ENCODE peak calls at places on chromosomes 3 and 15, in eight cellular contexts. F is spleen, Z is A549, C is heart left ventricle, R is uterus, O is right lobe of liver, G is transverse colon, E is adrenal gland. X is an unnamed sample.
A peak's percentile ranks its signal among the peaks of the same experiment; 100 is the strongest.

GRCh38 chr3:153338487-153338886 is 176.5 kb downstream of the RAP2B start:
- DNase-seq in F (no peak), Z (no peak), C (no peak), R (no peak), O (no peak), G (no peak), E (no peak), X (no peak)

GRCh38 chr15:80550219-80550909 is 144.7 kb upstream of the ABHD17C start:
- DNase-seq in F (no peak), Z (peak; percentile 32), C (no peak), R (no peak), O (no peak), G (no peak), E (no peak), X (no peak)

GRCh38 chr3:64932666-64933342 is 245.0 kb upstream of the ADAMTS9 start:
- DNase-seq in F (no peak), Z (no peak), C (no peak), R (no peak), O (no peak), G (no peak), E (no peak), X (no peak)

GRCh38 chr3:182405752-182406151 is 387.6 kb upstream of the ATP11B start:
- DNase-seq in F (no peak), Z (no peak), C (no peak), R (no peak), O (no peak), G (no peak), E (no peak), X (no peak)

GRCh38 chr3:74054566-74054965 is 429.8 kb upstream of the PDZRN3 start:
- DNase-seq in F (no peak), Z (no peak), C (no peak), R (no peak), O (no peak), G (no peak), E (no peak), X (no peak)

GRCh38 chr3:77902675-77903074 is 862.8 kb downstream of the ROBO2 start:
- DNase-seq in F (no peak), Z (no peak), C (no peak), R (no peak), O (no peak), G (no peak), E (no peak), X (no peak)

GRCh38 chr3:140532793-140533330 is 145.0 kb upstream of the TRIM42 start:
- DNase-seq in F (no peak), Z (no peak), C (no peak), R (no peak), O (no peak), G (no peak), E (no peak), X (no peak)

GRCh38 chr3:111858641-111859040 is 424 bp upstream of the PHLDB2 start:
- DNase-seq in F (no peak), Z (no peak), C (no peak), R (no peak), O (no peak), G (no peak), E (no peak), X (no peak)

GRCh38 chr3:195769551-195769950 is 42.2 kb downstream of the MUC4 start:
- DNase-seq in F (peak; percentile 20), Z (no peak), C (no peak), R (peak; percentile 3), O (peak; percentile 26), G (no peak), E (no peak), X (no peak)

GRCh38 chr3:58013099-58013498 is 4.9 kb downstream of the FLNB start:
- DNase-seq in F (no peak), Z (no peak), C (no peak), R (no peak), O (no peak), G (no peak), E (no peak), X (no peak)

DNA sequence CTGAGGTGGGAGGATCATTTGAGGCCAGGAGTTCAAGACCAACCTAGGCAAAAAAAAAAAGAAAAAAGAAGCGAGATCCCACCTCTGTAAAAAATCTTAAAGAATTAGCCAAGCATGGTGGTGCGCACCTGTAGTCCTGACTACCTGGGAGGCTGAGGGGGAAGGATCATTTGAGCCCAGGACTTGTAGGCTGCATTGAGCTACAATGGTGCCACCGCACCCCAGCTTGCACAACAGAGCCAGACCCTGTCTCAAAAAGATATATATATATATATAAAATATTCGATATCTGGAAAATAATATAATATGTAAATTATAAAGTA is 1.1 kb upstream of the IMP3 start:
- DNase-seq in F (no peak), Z (no peak), C (no peak), R (no peak), O (no peak), G (no peak), E (no peak), X (no peak)
- H3K4me3 ChIP-seq in F (peak overlapping the region; percentile 99), Z (peak overlapping the region; percentile 67), C (no peak overlapping the region), R (no peak overlapping the region), O (no peak overlapping the region), G (no peak overlapping the region), E (no peak overlapping the region), X (peak overlapping the region; percentile 85)

DNA sequence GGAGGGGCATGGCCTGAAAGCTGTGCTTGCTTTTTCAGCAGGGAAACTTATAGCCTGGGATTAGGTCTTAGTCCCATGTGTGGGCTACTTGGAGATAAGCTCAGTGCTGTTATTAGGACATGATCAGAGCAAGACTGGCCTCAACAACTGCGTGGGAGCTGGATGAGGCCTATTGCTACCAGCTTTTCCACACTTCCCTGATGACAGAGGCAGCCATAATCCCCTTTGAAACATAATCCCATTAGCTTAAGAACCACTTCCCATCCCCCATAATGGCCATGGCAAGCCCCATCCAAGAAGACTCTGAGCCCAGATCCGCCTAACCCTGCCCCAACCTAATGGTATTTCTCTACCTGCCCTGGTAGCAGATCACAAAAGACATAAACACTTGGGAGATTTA is 26.6 kb upstream of the GK5 start:
- DNase-seq in F (no peak), Z (no peak), C (no peak), R (no peak), O (no peak), G (no peak), E (no peak), X (no peak)
- TF ChIP-seq POLR2A in F (no peak), Z (no peak), C (no peak), R (no peak), O (no peak), G (no peak), E (no peak), X (no peak)

DNA sequence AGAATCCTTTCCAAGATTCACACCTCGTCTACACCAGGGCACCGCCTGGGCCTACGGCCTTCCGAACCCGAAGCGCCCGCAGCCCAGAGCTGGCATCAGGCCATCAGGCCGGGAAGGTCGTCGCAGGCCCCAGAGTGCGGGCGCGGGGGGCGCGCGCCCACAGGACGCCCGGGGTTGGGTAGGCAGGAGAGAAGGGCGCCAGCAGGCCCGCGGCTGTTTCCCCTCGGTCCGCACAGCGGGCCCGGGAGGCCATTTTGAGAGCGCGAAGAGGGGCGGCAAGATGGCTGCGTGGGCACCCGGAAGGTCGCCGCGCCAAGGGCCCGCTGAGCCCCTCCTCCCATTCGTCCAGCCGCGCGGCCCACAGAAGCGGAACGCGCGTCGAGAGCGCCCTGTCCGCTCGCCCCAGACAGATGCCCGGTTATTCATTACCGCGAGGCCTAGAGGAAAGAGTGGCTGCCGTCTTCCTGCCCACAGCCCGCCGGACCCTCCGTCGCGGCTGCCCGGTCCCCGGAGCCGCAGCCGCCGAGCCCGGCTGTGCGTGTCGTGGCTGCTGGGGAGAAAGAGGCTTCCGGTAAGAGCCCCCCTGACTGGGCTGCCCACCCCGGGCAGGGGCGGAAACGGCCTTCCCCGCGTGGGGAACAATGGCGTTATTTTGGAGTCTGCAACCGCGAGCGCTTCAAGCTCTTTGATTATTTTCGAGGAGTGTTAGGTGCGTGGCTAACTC is 44.2 kb upstream of the POLG start:
- DNase-seq in F (peak; percentile 70), Z (no peak), C (no peak), R (no peak), O (peak; percentile 37), G (no peak), E (no peak), X (no peak)
- H3K4me3 ChIP-seq in F (peak overlapping the region; percentile 33), Z (no peak overlapping the region), C (peak overlapping the region; percentile 58), R (peak overlapping the region; percentile 7), O (peak overlapping the region; percentile 31), G (peak overlapping the region; percentile 3), E (no peak overlapping the region), X (peak overlapping the region; percentile 44)

GRCh38 chr3:49098429-49098828 is 4.6 kb upstream of the QRICH1 start:
- DNase-seq in F (no peak), Z (no peak), C (peak; percentile 72), R (no peak), O (peak; percentile 35), G (no peak), E (peak; percentile 71), X (no peak)

GRCh38 chr3:49098910-49099630 is 5.2 kb upstream of the QRICH1 start:
- DNase-seq in F (peak; percentile 46), Z (no peak), C (no peak), R (no peak), O (peak; percentile 30), G (no peak), E (no peak), X (no peak)

GRCh38 chr3:49092948-49093852 is 671 bp downstream of the QRICH1 start:
- DNase-seq in F (peak; percentile 95), Z (peak; percentile 74), C (peak; percentile 78), R (peak; percentile 74), O (peak; percentile 80), G (peak; percentile 80), E (peak; percentile 77), X (peak; percentile 83)

DNA sequence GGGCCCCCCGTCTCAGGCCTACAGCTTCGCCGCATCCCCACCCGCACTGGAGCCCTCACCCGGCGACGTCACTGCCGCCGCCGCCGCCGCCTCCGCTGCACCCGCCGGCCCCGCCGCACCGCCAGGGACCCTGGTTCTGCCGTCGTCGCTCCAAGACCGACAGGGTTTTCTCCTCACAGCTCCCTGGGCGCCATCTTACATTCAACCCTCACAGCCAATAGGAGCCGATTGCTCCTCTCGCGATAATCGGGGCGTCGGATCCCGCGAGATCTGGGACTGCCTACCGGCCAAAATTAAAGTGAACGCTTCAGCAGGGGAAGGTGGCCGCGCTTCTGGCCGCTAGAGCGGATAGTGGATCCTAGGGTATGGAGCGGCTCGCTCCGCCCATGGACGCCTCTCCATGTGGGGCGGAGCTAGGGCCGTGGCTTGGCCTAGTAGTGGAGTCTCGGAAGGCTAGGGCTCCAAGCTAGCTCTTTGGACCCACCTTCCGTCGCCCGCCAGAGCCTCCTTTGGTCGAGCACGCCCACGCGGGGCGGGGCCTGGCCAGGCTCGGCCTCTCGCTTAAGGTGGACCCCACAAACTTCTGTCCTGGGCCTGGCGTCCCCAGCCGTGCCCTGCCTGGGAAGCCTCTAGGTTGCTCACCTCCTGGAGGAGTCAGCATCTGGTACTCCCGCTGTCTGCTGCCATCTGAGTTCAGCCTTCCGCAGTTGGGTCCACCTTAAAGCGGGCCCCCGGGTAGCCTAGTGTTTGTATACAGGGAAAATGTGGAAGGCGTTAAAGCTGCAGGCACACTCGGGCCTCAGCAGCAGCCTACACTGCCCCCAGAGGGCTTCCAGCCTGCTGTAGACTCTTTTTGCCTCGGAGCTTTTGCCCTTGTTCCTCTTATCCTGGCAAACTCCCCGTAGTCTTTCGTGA is at the start of gene QRICH1:
- DNase-seq in F (peak; percentile 98), Z (peak; percentile 97), C (peak; percentile 98), R (peak; percentile 98), O (peak; percentile 98), G (peak; percentile 97), E (peak; percentile 98), X (peak; percentile 98)
- TF ChIP-seq POLR2A in F (peak; percentile 38), Z (peak; percentile 40), C (no peak), R (peak; percentile 78), O (peak; percentile 63), G (peak; percentile 76), E (peak; percentile 73), X (no peak)

GRCh38 chr3:46524832-46525231 is 27.1 kb downstream of the RTP3 start:
- DNase-seq in F (no peak), Z (no peak), C (no peak), R (no peak), O (no peak), G (no peak), E (no peak), X (no peak)
- H3K4me3 ChIP-seq in F (no peak overlapping the region), Z (no peak overlapping the region), C (no peak overlapping the region), R (no peak overlapping the region), O (no peak overlapping the region), G (no peak overlapping the region), E (no peak overlapping the region), X (no peak overlapping the region)

GRCh38 chr3:113533534-113533892 is 1.2 kb downstream of the SIDT1 start:
- DNase-seq in F (no peak), Z (no peak), C (no peak), R (no peak), O (no peak), G (no peak), E (no peak), X (no peak)
- TF ChIP-seq POLR2A in F (peak; percentile 37), Z (no peak), C (no peak), R (no peak), O (no peak), G (no peak), E (no peak), X (no peak)